ENCODE peak calls at places on chromosomes 1 and 21, in four cellular contexts. One of them, this sample, is unnamed.

GRCh38 chr21:20968391-20968790 is 29.8 kb upstream of the NCAM2 start:
- DNase-seq in GM12878: no peak
- DNase-seq in lower leg skin: no peak
- DNase-seq in IMR-90: no peak
- DNase-seq in this sample: no peak

GRCh38 chr1:174640783-174641182 is 193.0 kb downstream of the GPR52 start:
- DNase-seq in GM12878: no peak
- DNase-seq in lower leg skin: no peak
- DNase-seq in IMR-90: no peak
- DNase-seq in this sample: no peak

GRCh38 chr1:52233463-52233862 is 91.6 kb downstream of the ZFYVE9 start:
- DNase-seq in GM12878: no peak
- DNase-seq in lower leg skin: no peak
- DNase-seq in IMR-90: no peak
- DNase-seq in this sample: no peak

GRCh38 chr1:19932866-19933265 is 9.4 kb upstream of the PLA2G2E start:
- DNase-seq in GM12878: no peak
- DNase-seq in lower leg skin: no peak
- DNase-seq in IMR-90: no peak
- DNase-seq in this sample: no peak

GRCh38 chr1:214076341-214077035 is 88.7 kb downstream of the PROX1 start:
- DNase-seq in GM12878: no peak
- DNase-seq in lower leg skin: no peak
- DNase-seq in IMR-90: no peak
- DNase-seq in this sample: peak

GRCh38 chr1:54481201-54481884 is 66.7 kb upstream of the ACOT11 start:
- DNase-seq in GM12878: no peak
- DNase-seq in lower leg skin: no peak
- DNase-seq in IMR-90: no peak
- DNase-seq in this sample: no peak

GRCh38 chr1:81703352-81703735 is 97.4 kb upstream of the ADGRL2 start:
- DNase-seq in GM12878: no peak
- DNase-seq in lower leg skin: no peak
- DNase-seq in IMR-90: peak
- DNase-seq in this sample: no peak

GRCh38 chr1:230868736-230869385 is 540 bp upstream of the C1orf198 start:
- DNase-seq in GM12878: no peak
- DNase-seq in lower leg skin: no peak
- DNase-seq in IMR-90: no peak
- DNase-seq in this sample: peak

GRCh38 chr1:99326215-99326949 is 62.1 kb downstream of the PLPPR4 start:
- DNase-seq in GM12878: no peak
- DNase-seq in lower leg skin: no peak
- DNase-seq in IMR-90: no peak
- DNase-seq in this sample: no peak
- TF ChIP-seq CTCF in GM12878: peak
- TF ChIP-seq CTCF in lower leg skin: no peak
- TF ChIP-seq CTCF in IMR-90: peak
- TF ChIP-seq CTCF in this sample: peak

DNA sequence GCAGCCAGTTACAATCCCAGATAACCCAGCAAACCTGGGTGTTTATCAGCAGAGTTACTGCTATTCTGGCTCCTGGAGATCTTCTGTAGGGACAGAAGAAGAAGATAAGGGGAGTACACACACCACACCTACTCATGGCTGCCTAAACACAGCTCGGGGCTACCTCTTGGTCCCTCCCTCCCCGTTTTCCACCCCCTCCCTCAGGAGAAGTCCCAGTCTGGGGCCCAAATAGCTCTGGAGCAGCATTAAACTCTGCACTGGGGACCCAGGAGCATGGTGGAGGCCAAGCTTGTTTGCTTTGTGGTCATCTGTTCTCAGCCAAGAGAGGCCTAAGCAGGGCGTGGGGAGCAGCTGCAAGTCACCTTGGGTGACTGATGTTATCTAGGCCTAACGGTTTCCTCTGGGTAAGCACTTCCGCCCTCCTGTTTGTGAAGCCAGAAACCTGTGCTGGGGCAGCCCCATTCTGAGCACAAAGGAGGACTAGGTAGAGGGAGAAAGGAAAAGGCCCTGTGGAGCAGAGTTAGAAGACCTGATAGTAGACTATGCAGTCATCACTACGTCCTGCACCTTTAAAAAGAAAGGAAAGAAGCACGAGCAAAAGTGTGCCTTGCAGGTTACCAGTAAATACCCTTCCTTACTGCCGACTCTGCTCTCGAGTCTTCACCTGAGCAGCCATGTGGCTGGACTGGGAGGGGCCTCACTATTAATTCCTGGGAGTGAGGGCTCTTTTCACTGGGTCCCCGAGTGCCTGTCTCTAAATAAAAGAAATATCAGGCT is 2.0 kb upstream of the RCSD1 start:
- DNase-seq in GM12878: peak
- DNase-seq in lower leg skin: peak
- DNase-seq in IMR-90: no peak
- DNase-seq in this sample: no peak
- TF ChIP-seq POLR2A in GM12878: peak
- TF ChIP-seq POLR2A in lower leg skin: no peak
- TF ChIP-seq POLR2A in IMR-90: no peak
- TF ChIP-seq POLR2A in this sample: no peak

GRCh38 chr1:41754540-41754939 is 164.2 kb downstream of the HIVEP3 start:
- DNase-seq in GM12878: no peak
- DNase-seq in lower leg skin: no peak
- DNase-seq in IMR-90: no peak
- DNase-seq in this sample: no peak
- TF ChIP-seq CTCF in GM12878: peak
- TF ChIP-seq CTCF in lower leg skin: no peak
- TF ChIP-seq CTCF in IMR-90: no peak
- TF ChIP-seq CTCF in this sample: no peak

DNA sequence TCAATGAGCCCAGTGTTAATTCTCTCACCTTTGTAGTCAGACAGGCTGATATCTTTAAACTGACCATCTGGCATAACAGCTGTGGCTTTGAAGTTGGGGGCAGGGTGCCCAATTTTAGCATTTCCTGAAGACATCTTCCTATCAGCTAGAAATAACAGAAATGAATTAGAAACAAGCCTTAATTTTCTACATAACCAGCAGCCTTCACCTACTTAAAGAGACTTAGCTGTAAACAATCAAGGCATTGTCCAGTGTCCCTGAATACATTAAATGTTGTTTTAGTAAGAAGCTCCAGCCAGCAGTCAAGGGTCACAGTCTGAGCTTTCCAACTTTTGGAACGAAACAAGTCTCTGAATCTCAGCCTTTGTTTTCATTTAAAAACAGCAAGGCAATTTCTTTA is 2.8 kb downstream of the PRDX1 start:
- DNase-seq in GM12878: no peak
- DNase-seq in lower leg skin: no peak
- DNase-seq in IMR-90: no peak
- DNase-seq in this sample: peak
- TF ChIP-seq POLR2A in GM12878: no peak
- TF ChIP-seq POLR2A in lower leg skin: no peak
- TF ChIP-seq POLR2A in IMR-90: no peak
- TF ChIP-seq POLR2A in this sample: no peak

GRCh38 chr1:145729196-145729595 is 9.9 kb downstream of the CD160 start:
- DNase-seq in GM12878: no peak
- DNase-seq in lower leg skin: no peak
- DNase-seq in IMR-90: no peak
- DNase-seq in this sample: no peak

GRCh38 chr1:145729661-145730436 is 10.6 kb downstream of the CD160 start:
- DNase-seq in GM12878: no peak
- DNase-seq in lower leg skin: no peak
- DNase-seq in IMR-90: no peak
- DNase-seq in this sample: no peak

GRCh38 chr1:145736191-145736590 is 16.9 kb downstream of the CD160 start:
- DNase-seq in GM12878: no peak
- DNase-seq in lower leg skin: no peak
- DNase-seq in IMR-90: no peak
- DNase-seq in this sample: no peak

GRCh38 chr1:145730467-145730866 is 11.2 kb downstream of the CD160 start:
- DNase-seq in GM12878: no peak
- DNase-seq in lower leg skin: no peak
- DNase-seq in IMR-90: no peak
- DNase-seq in this sample: no peak

DNA sequence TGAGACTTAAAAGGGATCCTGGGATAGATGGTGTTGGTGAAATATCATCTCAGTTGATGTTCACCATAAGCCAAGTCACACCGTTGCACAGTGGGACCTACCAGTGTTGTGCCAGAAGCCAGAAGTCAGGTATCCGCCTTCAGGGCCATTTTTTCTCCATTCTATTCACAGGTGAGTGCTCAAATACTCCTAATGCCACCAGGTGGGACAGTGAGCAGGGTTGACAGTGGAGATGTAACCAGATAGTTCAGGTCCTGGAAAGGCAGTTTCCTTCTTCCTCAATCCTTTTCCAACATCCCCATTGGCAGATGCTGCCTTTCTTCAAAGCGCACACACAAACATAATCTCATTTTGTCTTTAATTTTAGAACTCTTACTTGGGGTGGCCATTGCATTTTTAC is 11.6 kb downstream of the CD160 start:
- DNase-seq in GM12878: no peak
- DNase-seq in lower leg skin: no peak
- DNase-seq in IMR-90: no peak
- DNase-seq in this sample: no peak
- TF ChIP-seq CTCF in GM12878: no peak
- TF ChIP-seq CTCF in lower leg skin: no peak
- TF ChIP-seq CTCF in IMR-90: no peak
- TF ChIP-seq CTCF in this sample: no peak

GRCh38 chr1:247472035-247472434 is 14.1 kb upstream of the OR2B11 start:
- DNase-seq in GM12878: no peak
- DNase-seq in lower leg skin: no peak
- DNase-seq in IMR-90: no peak
- DNase-seq in this sample: no peak

GRCh38 chr1:247468746-247469145 is 10.8 kb upstream of the OR2B11 start:
- DNase-seq in GM12878: no peak
- DNase-seq in lower leg skin: no peak
- DNase-seq in IMR-90: no peak
- DNase-seq in this sample: no peak

GRCh38 chr1:247465796-247466195 is 7.9 kb upstream of the OR2B11 start:
- DNase-seq in GM12878: no peak
- DNase-seq in lower leg skin: no peak
- DNase-seq in IMR-90: no peak
- DNase-seq in this sample: no peak

GRCh38 chr1:247471445-247472016 is 13.6 kb upstream of the OR2B11 start:
- DNase-seq in GM12878: no peak
- DNase-seq in lower leg skin: no peak
- DNase-seq in IMR-90: no peak
- DNase-seq in this sample: no peak

DNA sequence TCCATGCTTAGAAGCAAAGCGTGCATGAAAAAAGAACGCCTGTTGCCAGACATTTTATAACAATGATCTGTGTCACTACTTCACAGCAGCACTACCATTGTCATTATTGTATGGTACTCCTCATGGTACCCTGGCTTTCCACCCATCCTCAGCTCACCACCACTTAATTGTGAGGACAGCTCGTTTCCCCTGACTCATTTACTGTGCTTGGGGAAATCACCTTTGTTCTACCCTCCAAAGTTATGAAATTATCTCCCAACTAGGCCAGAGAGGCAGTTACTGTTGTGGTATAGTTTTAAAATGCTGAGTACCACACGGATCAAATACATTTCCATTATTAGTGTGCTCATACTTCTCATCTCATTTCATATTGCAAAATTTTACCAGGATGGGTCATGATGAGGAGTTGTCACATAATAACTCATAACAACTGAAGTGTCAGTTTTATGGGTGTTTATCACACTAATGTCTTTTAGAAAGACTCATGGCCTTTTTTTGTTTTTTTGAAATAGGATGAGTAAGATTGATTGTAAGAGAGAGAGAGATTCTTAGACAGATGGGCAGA is 9.2 kb upstream of the OR2B11 start:
- DNase-seq in GM12878: no peak
- DNase-seq in lower leg skin: no peak
- DNase-seq in IMR-90: no peak
- DNase-seq in this sample: no peak
- TF ChIP-seq POLR2A in GM12878: no peak
- TF ChIP-seq POLR2A in lower leg skin: no peak
- TF ChIP-seq POLR2A in IMR-90: no peak
- TF ChIP-seq POLR2A in this sample: no peak